ENCODE peak calls at places on chromosomes 13 and 19, in five cellular contexts. G is SK-N-SH, I is HCT116, P is GM23338, E is neural progenitor cell. J is an unnamed sample.

GRCh38 chr13:59776924-59777690 is 386.6 kb downstream of the DIAPH3 start:
- DNase-seq in I (no peak), E (no peak), G (no peak), P (no peak), J (no peak)

GRCh38 chr19:45815501-45816216 is 551 bp upstream of the RSPH6A start:
- DNase-seq in P (peak), E (peak), G (peak), I (no peak), J (no peak)

GRCh38 chr19:44512326-44513298 is 12.3 kb upstream of the ZNF180 start:
- DNase-seq in I (peak), E (peak), G (peak), P (peak), J (peak)

GRCh38 chr13:74217816-74218215 is 83.6 kb upstream of the KLF12 start:
- DNase-seq in E (no peak), I (no peak), P (no peak), G (no peak), J (no peak)

GRCh38 chr13:43388282-43389034 is 365.1 kb downstream of the DNAJC15 start:
- DNase-seq in P (no peak), I (peak), E (no peak), G (no peak), J (no peak)

GRCh38 chr13:61383101-61383500 is 32.5 kb downstream of the PCDH20 start:
- DNase-seq in E (no peak), P (no peak), G (no peak), I (no peak), J (no peak)

GRCh38 chr19:2385053-2385721 is 25.1 kb downstream of the TMPRSS9 start:
- DNase-seq in P (peak), E (peak), I (peak), G (peak), J (peak)

GRCh38 chr13:41060723-41061074 is 610 bp upstream of the WBP4 start:
- DNase-seq in G (peak), P (peak), E (peak), I (peak), J (peak)

GRCh38 chr19:13396256-13397080 is 109.8 kb downstream of the CACNA1A start:
- DNase-seq in E (peak), I (peak), G (no peak), P (peak), J (peak)

GRCh38 chr13:109273326-109273751 is 513.0 kb downstream of the IRS2 start:
- DNase-seq in P (no peak), G (no peak), E (no peak), I (no peak), J (no peak)

GRCh38 chr19:1956868-1957492 is 16.0 kb downstream of the CSNK1G2 start:
- DNase-seq in G (no peak), P (peak), I (no peak), E (peak), J (no peak)

GRCh38 chr13:101576977-101577376 is 124.5 kb downstream of the ITGBL1 start:
- DNase-seq in I (no peak), G (no peak), P (no peak), E (no peak), J (no peak)

GRCh38 chr13:97266328-97266727 is 44.2 kb downstream of the MBNL2 start:
- DNase-seq in I (no peak), E (peak), G (no peak), P (peak), J (no peak)

GRCh38 chr13:103195762-103196161 is 129.5 kb upstream of the SLC10A2 start:
- DNase-seq in P (no peak), E (no peak), I (no peak), G (no peak), J (no peak)

GRCh38 chr13:28679628-28680027 is 20.7 kb downstream of the POMP start:
- DNase-seq in E (no peak), G (no peak), I (no peak), P (peak), J (no peak)

GRCh38 chr13:29922896-29923295 is 72.5 kb upstream of the UBL3 start:
- DNase-seq in E (no peak), P (no peak), I (no peak), G (no peak), J (no peak)

GRCh38 chr19:49019242-49019932 is 2.5 kb upstream of the LHB start:
- DNase-seq in P (peak), I (peak), E (peak), G (peak), J (peak)

GRCh38 chr13:27578121-27579030 is 42.0 kb downstream of the LNX2 start:
- DNase-seq in G (no peak), I (no peak), E (no peak), P (peak), J (no peak)

GRCh38 chr13:43156916-43157315 is 133.5 kb downstream of the DNAJC15 start:
- DNase-seq in I (no peak), E (no peak), P (no peak), G (no peak), J (no peak)

GRCh38 chr13:51733656-51734334 is 70.2 kb downstream of the DHRS12 start:
- DNase-seq in P (peak), E (no peak), G (no peak), I (no peak), J (no peak)

GRCh38 chr13:45269204-45269603 is 68.4 kb upstream of the KCTD4 start:
- DNase-seq in P (peak), I (no peak), G (no peak), E (no peak), J (no peak)

GRCh38 chr13:113932060-113932459 is 41.8 kb downstream of the C13orf46 start:
- DNase-seq in G (no peak), P (no peak), E (no peak), I (no peak), J (no peak)

GRCh38 chr19:3112375-3113099 is 18.4 kb downstream of the GNA11 start:
- DNase-seq in P (no peak), E (no peak), G (no peak), I (no peak), J (no peak)

GRCh38 chr19:40723661-40724254 is 6.8 kb downstream of the ITPKC start:
- DNase-seq in P (no peak), G (no peak), E (no peak), I (no peak), J (no peak)

GRCh38 chr19:39208175-39208795 is 4.2 kb upstream of the SYCN start:
- DNase-seq in P (no peak), G (no peak), E (no peak), I (no peak), J (no peak)

GRCh38 chr19:38692458-38693379 is 45.3 kb downstream of the ACTN4 start:
- DNase-seq in G (peak), I (no peak), P (peak), E (peak), J (no peak)

GRCh38 chr19:43784251-43784980 is 3.6 kb upstream of the KCNN4 start:
- DNase-seq in P (no peak), I (peak), G (no peak), E (no peak), J (peak)

GRCh38 chr13:47472516-47472915 is 528.6 kb downstream of the SUCLA2 start:
- DNase-seq in I (no peak), P (peak), G (no peak), E (no peak), J (no peak)

GRCh38 chr19:45499196-45500180 is 1.2 kb downstream of the PPM1N start:
- DNase-seq in G (peak), I (no peak), P (peak), E (peak), J (peak)

GRCh38 chr13:33493672-33494365 is 208.3 kb upstream of the STARD13 start:
- DNase-seq in E (no peak), P (no peak), G (no peak), I (no peak), J (no peak)

GRCh38 chr13:48891586-48891985 is 84.1 kb upstream of the FNDC3A start:
- DNase-seq in I (peak), E (no peak), P (no peak), G (no peak), J (no peak)
- TF ChIP-seq EZH2phosphoT487 in I (no peak), E (no peak), P (no peak), G (no peak), J (no peak)

DNA sequence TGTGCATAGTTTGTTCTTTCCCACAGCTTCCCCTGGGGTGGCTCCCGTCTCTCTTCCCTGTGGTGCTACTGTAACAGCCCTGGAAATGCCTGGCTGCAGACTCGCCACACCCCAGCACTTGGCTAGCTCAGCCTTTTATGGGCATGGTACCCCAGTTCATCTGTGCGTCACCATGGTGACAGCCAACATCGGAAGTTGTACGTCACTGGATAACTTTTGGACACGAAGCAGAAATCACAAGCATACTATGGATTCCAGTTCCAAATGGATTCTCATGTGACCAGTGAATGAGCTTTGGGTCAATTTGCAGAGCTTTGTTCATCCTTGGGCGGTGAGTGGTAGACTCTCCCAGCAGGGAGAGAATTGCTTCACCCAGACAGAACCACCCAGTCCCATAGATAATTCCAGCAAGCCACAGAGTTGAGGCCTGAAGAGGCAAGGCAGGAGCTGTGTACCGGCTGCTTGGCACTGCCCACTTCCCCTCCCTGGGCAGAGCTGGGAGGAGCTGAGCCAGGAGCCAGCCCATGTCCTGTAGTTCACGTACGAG is 54.4 kb downstream of the COL4A2 start:
- DNase-seq in I (no peak), P (no peak), E (no peak), G (no peak), J (no peak)
- H3K4me3 ChIP-seq in I (no peak), P (no peak), E (no peak), G (no peak), J (no peak)

GRCh38 chr19:17111766-17112165 is 36.2 kb downstream of the MYO9B start:
- DNase-seq in I (no peak), E (no peak), P (no peak), G (no peak), J (no peak)

GRCh38 chr19:17109300-17109699 is 33.7 kb downstream of the MYO9B start:
- DNase-seq in G (no peak), E (no peak), I (no peak), P (no peak), J (no peak)

GRCh38 chr19:17112271-17112670 is 36.7 kb downstream of the MYO9B start:
- DNase-seq in P (no peak), E (no peak), G (no peak), I (no peak), J (no peak)

GRCh38 chr19:17109962-17110598 is 34.5 kb downstream of the MYO9B start:
- DNase-seq in E (no peak), G (no peak), P (no peak), I (no peak), J (no peak)

GRCh38 chr19:17110599-17110966 is 35.0 kb downstream of the MYO9B start:
- DNase-seq in E (no peak), I (no peak), G (no peak), P (no peak), J (no peak)
- H3K27ac ChIP-seq in E (no peak), I (no peak), G (no peak), P (peak), J (no peak)

GRCh38 chr13:111314852-111315251 is 5.6 kb upstream of the TEX29 start:
- DNase-seq in I (no peak), P (no peak), G (no peak), E (no peak), J (no peak)
- TF ChIP-seq EZH2phosphoT487 in I (no peak), P (no peak), G (no peak), E (no peak), J (no peak)

DNA sequence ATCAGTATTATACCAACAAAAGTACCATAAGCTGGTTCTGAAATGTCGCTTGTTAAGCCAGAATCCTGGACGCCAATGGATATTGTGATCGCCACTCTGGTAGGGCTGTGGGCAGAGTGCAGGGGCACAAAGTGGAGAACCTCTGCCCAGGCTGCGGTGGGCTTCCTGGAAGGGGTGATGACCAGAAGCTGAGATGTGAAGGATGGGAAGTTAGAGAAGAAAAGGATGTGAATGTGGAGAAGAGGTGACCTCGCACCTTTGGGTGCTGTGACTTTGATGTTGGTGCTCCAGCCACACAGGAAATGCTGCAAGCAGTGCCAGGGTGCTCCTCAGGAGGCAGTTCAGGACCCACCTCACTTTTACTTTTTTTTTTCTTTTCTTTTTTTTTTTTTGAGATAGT is 207.9 kb upstream of the MAB21L1 start:
- DNase-seq in I (no peak), P (no peak), E (no peak), G (no peak), J (no peak)
- H3K4me3 ChIP-seq in I (no peak), P (no peak), E (no peak), G (no peak), J (no peak)

J was measured in OCI-LY7.